ENCODE peak calls at places on chromosomes 11 and 22, in four cellular contexts. K is H1, V is mesendoderm, U is H9. P is an unnamed sample.

GRCh38 chr11:13958596-13958995 is 3.9 kb upstream of the SPON1 start:
- DNase-seq in V (peak), K (no peak), U (no peak), P (no peak)

GRCh38 chr22:46397951-46398350 is 62.4 kb downstream of the TRMU start:
- DNase-seq in U (no peak), V (no peak), K (no peak), P (no peak)

GRCh38 chr22:39297490-39298193 is 21.8 kb downstream of the RPL3 start:
- DNase-seq in K (no peak), V (peak), U (no peak), P (no peak)

GRCh38 chr11:95154514-95154913 is 64.9 kb downstream of the ENDOD1 start:
- DNase-seq in V (peak), U (peak), K (no peak), P (peak)

GRCh38 chr11:79663012-79663411 is 222.2 kb upstream of the TENM4 start:
- DNase-seq in K (no peak), V (no peak), U (no peak), P (no peak)

GRCh38 chr22:25702571-25703167 is 39.3 kb upstream of the MYO18B start:
- DNase-seq in K (no peak), U (no peak), V (no peak), P (no peak)

GRCh38 chr11:75280770-75281468 is 40.3 kb downstream of the TPBGL start:
- DNase-seq in U (no peak), K (no peak), V (no peak), P (no peak)

GRCh38 chr11:124669193-124669592 is 4.3 kb downstream of the SIAE start:
- DNase-seq in K (no peak), U (peak), V (peak), P (peak)

GRCh38 chr11:3121416-3121815 is 43.7 kb downstream of the OSBPL5 start:
- DNase-seq in K (no peak), U (peak), V (no peak), P (no peak)

GRCh38 chr11:4466168-4466891 is 16.1 kb upstream of the OR52K1 start:
- DNase-seq in U (peak), V (peak), K (no peak), P (no peak)

GRCh38 chr11:123176785-123177184 is 18.3 kb downstream of the CLMP start:
- DNase-seq in V (no peak), U (no peak), K (no peak), P (no peak)

GRCh38 chr22:32475428-32476010 is 908 bp downstream of the FBXO7 start:
- DNase-seq in K (no peak), U (peak), V (peak), P (no peak)

GRCh38 chr11:19648321-19648720 is 64.3 kb upstream of the NAV2 start:
- DNase-seq in K (no peak), V (no peak), U (no peak), P (no peak)

GRCh38 chr11:19646308-19646707 is 66.3 kb upstream of the NAV2 start:
- DNase-seq in V (no peak), K (no peak), U (no peak), P (peak)

GRCh38 chr11:19644316-19644715 is 68.3 kb upstream of the NAV2 start:
- DNase-seq in K (no peak), V (no peak), U (no peak), P (no peak)

GRCh38 chr11:19650929-19651487 is 61.6 kb upstream of the NAV2 start:
- DNase-seq in V (no peak), K (no peak), U (no peak), P (no peak)

GRCh38 chr11:19646921-19647320 is 65.7 kb upstream of the NAV2 start:
- DNase-seq in U (no peak), K (no peak), V (no peak), P (peak)
- H3K56ac ChIP-seq in U (no peak), K (no peak), V (no peak), P (no peak)

GRCh38 chr11:102500829-102501228 is 29.7 kb downstream of the MMP7 start:
- DNase-seq in K (no peak), V (no peak), U (no peak), P (no peak)
- H3K56ac ChIP-seq in K (no peak), V (no peak), U (no peak), P (no peak)

DNA sequence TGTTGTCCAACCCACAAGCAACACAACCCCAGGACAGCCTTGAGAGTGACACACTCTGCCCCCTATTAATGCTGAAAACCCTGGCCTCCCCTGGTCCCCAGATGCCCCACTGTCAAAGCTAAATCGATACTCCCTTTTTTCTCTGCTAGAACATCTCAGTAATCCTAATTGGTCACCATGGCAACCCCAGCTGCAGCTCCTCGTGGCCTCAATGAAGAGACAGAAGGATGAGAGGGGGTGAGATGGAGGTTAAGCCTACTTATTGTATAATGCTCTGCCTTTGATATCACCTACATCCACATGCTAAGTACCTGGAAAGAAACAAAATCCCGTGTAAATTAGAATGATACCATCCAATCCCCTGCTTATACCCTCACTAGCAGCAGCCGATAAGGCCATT is 399.7 kb downstream of the BUD13 start:
- DNase-seq in V (no peak), K (no peak), U (no peak), P (no peak)
- H3K56ac ChIP-seq in V (no peak), K (no peak), U (no peak), P (no peak)

DNA sequence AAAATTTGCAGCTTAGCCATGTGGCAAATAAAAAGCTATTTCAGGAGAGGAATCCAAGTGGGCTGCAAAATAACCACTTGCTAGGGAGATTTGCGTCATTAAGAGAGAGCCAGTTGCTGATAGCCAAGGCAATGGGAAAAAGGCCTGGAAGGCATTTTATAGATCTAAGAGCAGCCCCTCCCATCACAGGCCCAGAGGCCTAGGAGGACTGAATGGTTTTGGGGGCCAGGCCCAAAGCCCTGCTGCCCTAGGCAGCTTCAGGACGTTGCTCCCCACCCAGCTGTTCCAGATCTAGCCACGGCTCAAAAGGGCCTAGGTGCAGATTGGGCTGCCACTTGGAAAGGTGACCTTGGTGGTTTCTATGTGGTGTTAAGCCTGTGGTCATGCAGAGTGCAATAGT is 169.0 kb downstream of the AASDHPPT start:
- DNase-seq in V (no peak), K (no peak), U (no peak), P (no peak)
- H3K56ac ChIP-seq in V (no peak), K (no peak), U (no peak), P (no peak)

GRCh38 chr11:73269353-73270088 is 2.6 kb upstream of the P2RY6 start:
- DNase-seq in V (peak), K (no peak), U (peak), P (no peak)

GRCh38 chr11:73270089-73270854 is 1.9 kb upstream of the P2RY6 start:
- DNase-seq in U (peak), V (no peak), K (no peak), P (no peak)

GRCh38 chr11:73271936-73272679 is at the start of gene P2RY6:
- DNase-seq in K (no peak), U (peak), V (peak), P (peak)

GRCh38 chr11:73272680-73273038 is 521 bp downstream of the P2RY6 start:
- DNase-seq in V (no peak), U (no peak), K (no peak), P (no peak)

GRCh38 chr11:73270855-73271477 is 1.2 kb upstream of the P2RY6 start:
- DNase-seq in V (no peak), U (peak), K (no peak), P (no peak)
- H3K56ac ChIP-seq in V (no peak), U (no peak), K (no peak), P (no peak)

GRCh38 chr11:128135451-128135850 is 451.9 kb downstream of the ETS1 start:
- DNase-seq in U (no peak), V (peak), K (no peak), P (no peak)
- H3K56ac ChIP-seq in U (no peak), V (no peak), K (no peak), P (no peak)

DNA sequence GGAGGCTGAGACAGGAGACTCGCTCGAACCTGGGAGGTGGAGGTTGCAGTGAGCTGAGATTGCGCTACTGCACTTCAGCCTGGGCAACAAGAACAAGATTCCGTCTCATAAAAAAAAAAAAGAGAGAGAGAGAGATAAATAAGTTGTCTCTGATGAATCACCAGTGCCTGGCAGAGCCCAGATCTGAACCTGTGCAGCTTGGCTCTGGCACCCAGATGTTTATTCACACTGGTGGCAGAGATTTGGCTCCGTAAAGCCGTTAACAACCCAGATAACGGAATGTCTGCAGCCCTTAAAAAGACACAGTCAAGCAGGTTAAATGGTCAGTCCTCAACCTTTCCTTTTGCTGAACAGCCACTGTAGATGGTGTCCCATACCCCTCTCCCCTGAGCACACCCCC is 33.5 kb upstream of the RTL6 start:
- DNase-seq in U (no peak), V (no peak), K (no peak), P (no peak)
- H3K56ac ChIP-seq in U (no peak), V (no peak), K (no peak), P (no peak)

DNA sequence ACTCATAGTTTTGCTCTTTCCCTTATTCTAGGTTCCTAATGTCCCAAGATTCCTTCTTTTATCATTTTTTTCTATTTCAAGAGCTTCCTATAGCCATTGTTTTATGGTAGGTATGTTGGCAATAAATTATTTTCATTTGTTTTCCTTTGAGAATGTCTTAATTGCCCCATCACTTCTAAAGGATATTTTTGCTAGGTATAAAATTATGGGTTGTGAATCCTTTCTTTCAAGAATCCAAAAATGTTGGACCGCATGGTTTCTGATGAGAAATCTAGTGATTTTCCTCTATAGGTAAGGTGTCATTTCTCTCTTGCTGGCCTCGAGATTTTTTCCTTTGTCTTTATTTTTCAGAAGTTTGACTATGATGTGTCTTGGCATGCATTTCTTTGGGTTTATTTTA is 22.3 kb downstream of the RTL6 start:
- DNase-seq in K (no peak), U (no peak), V (no peak), P (no peak)
- H3K56ac ChIP-seq in K (no peak), U (no peak), V (no peak), P (no peak)

GRCh38 chr22:30816413-30816812 is 121.7 kb downstream of the OSBP2 start:
- DNase-seq in K (no peak), U (no peak), V (no peak), P (no peak)
- H3K56ac ChIP-seq in K (no peak), U (no peak), V (no peak), P (no peak)

P was measured in IMR-90.